ENCODE peak calls at places on chromosomes 3 and 15, in seven cellular contexts. P, Y, E, C, L, Q and R are unnamed samples.

GRCh38 chr3:58325525-58325992 is 7.1 kb upstream of the PXK start:
- DNase-seq in Q (peak; percentile 41), Y (no peak), E (no peak), L (no peak), C (no peak), P (no peak), R (no peak)

GRCh38 chr3:122941233-122942206 is 86.0 kb downstream of the SEMA5B start:
- DNase-seq in L (no peak), Y (no peak), P (peak; percentile 34), Q (no peak), C (no peak), E (no peak), R (no peak)

GRCh38 chr15:41207687-41208448 is 22.7 kb downstream of the EXD1 start:
- DNase-seq in Y (no peak), C (no peak), Q (no peak), L (peak; percentile 90), P (peak; percentile 29), E (no peak), R (no peak)

GRCh38 chr3:146160964-146161724 is at the start of gene PLOD2:
- DNase-seq in P (peak; percentile 93), Q (peak; percentile 95), L (peak; percentile 81), C (peak; percentile 97), E (peak; percentile 54), Y (peak; percentile 86), R (peak; percentile 89)

GRCh38 chr15:77944002-77944867 is 133.3 kb downstream of the TBC1D2B start:
- DNase-seq in P (peak; percentile 93), Y (peak; percentile 93), C (peak; percentile 32), Q (peak; percentile 82), L (peak; percentile 52), E (peak; percentile 41), R (peak; percentile 91)

GRCh38 chr15:69609176-69609575 is 156.6 kb downstream of the RPLP1 start:
- DNase-seq in C (peak; percentile 39), P (peak; percentile 60), Y (no peak), L (peak; percentile 56), E (no peak), Q (peak; percentile 88), R (no peak)

GRCh38 chr3:126304704-126305103 is 52.5 kb downstream of the KLF15 start:
- DNase-seq in P (peak; percentile 52), L (peak; percentile 53), Q (no peak), E (no peak), C (peak; percentile 90), Y (no peak), R (no peak)

GRCh38 chr3:192943384-192943783 is 25.7 kb upstream of the MB21D2 start:
- DNase-seq in Q (peak; percentile 38), E (no peak), P (peak; percentile 67), L (no peak), C (no peak), Y (no peak), R (no peak)

GRCh38 chr3:61141697-61142096 is 109.6 kb downstream of the FHIT start:
- DNase-seq in L (no peak), Q (no peak), Y (peak; percentile 68), P (no peak), C (no peak), E (no peak), R (peak; percentile 37)

GRCh38 chr15:100170673-100171210 is 171.0 kb downstream of the ADAMTS17 start:
- DNase-seq in Y (no peak), E (no peak), L (no peak), P (no peak), C (no peak), Q (peak; percentile 14), R (no peak)

GRCh38 chr3:98811048-98811447 is 47.9 kb downstream of the ST3GAL6 start:
- DNase-seq in E (no peak), Q (no peak), C (no peak), P (no peak), Y (no peak), L (no peak), R (no peak)

GRCh38 chr3:8343058-8343457 is 158.6 kb upstream of the LMCD1 start:
- DNase-seq in Y (no peak), C (no peak), P (no peak), Q (no peak), E (no peak), L (no peak), R (no peak)

GRCh38 chr15:63380151-63380827 is 1.4 kb downstream of the CA12 start:
- DNase-seq in Y (no peak), P (peak; percentile 47), E (peak; percentile 83), L (no peak), C (no peak), Q (no peak), R (no peak)

GRCh38 chr3:32969656-32970055 is 18.2 kb downstream of the CCR4 start:
- DNase-seq in P (peak; percentile 9), Y (no peak), L (no peak), E (no peak), Q (no peak), C (peak; percentile 78), R (no peak)

GRCh38 chr3:108486910-108487309 is 23.5 kb downstream of the MYH15 start:
- DNase-seq in Q (no peak), P (peak; percentile 66), L (peak; percentile 61), E (peak; percentile 45), C (peak; percentile 70), Y (no peak), R (no peak)

GRCh38 chr3:13475871-13476590 is 4.1 kb upstream of the HDAC11 start:
- DNase-seq in Q (peak; percentile 82), Y (no peak), L (no peak), E (no peak), C (peak; percentile 67), P (peak; percentile 30), R (no peak)

GRCh38 chr3:45145681-45146614 is at the start of gene CDCP1:
- DNase-seq in P (peak; percentile 40), C (peak; percentile 81), L (peak; percentile 74), Q (peak; percentile 52), E (peak; percentile 58), Y (peak; percentile 83), R (peak; percentile 36)

GRCh38 chr3:9715127-9715526 is 11.5 kb downstream of the CPNE9 start:
- DNase-seq in C (peak; percentile 32), Y (peak; percentile 86), P (no peak), L (no peak), E (no peak), Q (no peak), R (peak; percentile 80)

GRCh38 chr3:193805448-193805847 is 212.4 kb downstream of the OPA1 start:
- DNase-seq in P (peak; percentile 62), E (peak; percentile 47), Q (no peak), L (peak; percentile 96), C (peak; percentile 99), Y (no peak), R (no peak)

GRCh38 chr3:30681276-30682211 is 75.1 kb downstream of the TGFBR2 start:
- DNase-seq in L (no peak), P (peak; percentile 60), E (peak; percentile 65), C (peak; percentile 90), Q (peak; percentile 29), Y (no peak), R (peak; percentile 24)
- H3K4me1 ChIP-seq in L (peaks cover 15% of the 10 kb centered on the region), P (peaks cover 34% of the 10 kb centered on the region), E (peaks cover 46% of the 10 kb centered on the region), C (peaks cover 44% of the 10 kb centered on the region), Q (peaks cover 13% of the 10 kb centered on the region), Y (peaks cover 12% of the 10 kb centered on the region), R (peaks cover 30% of the 10 kb centered on the region)

GRCh38 chr3:157152438-157152837 is 7.5 kb downstream of the CCNL1 start:
- DNase-seq in E (no peak), L (no peak), Y (no peak), C (no peak), P (no peak), Q (no peak), R (no peak)
- H3K79me2 ChIP-seq in E (peaks cover 83% of the 10 kb centered on the region), L (peaks cover 88% of the 10 kb centered on the region), Y (peaks cover 52% of the 10 kb centered on the region), C (peaks cover 62% of the 10 kb centered on the region), P (peaks cover 84% of the 10 kb centered on the region), Q (peaks cover 3% of the 10 kb centered on the region), R (peaks cover 82% of the 10 kb centered on the region)

GRCh38 chr15:90618330-90619136 is 88.8 kb downstream of the CRTC3 start:
- DNase-seq in L (no peak), E (no peak), C (no peak), Q (no peak), Y (no peak), P (peak; percentile 15), R (no peak)
- H3K4me1 ChIP-seq in L (no peaks in the 10 kb centered on the region), E (no peaks in the 10 kb centered on the region), C (no peaks in the 10 kb centered on the region), Q (no peaks in the 10 kb centered on the region), Y (peaks cover 13% of the 10 kb centered on the region), P (peaks cover 8% of the 10 kb centered on the region), R (no peaks in the 10 kb centered on the region)

GRCh38 chr3:185936814-185937688 is 763 bp downstream of the TRA2B start:
- DNase-seq in Y (peak; percentile 92), E (peak; percentile 83), Q (peak; percentile 96), L (peak; percentile 79), P (peak; percentile 96), C (peak; percentile 85), R (peak; percentile 93)
- H3K79me2 ChIP-seq in Y (peaks cover 58% of the 10 kb centered on the region), E (peaks cover 58% of the 10 kb centered on the region), Q (peaks cover 15% of the 10 kb centered on the region), L (peaks cover 58% of the 10 kb centered on the region), P (peaks cover 57% of the 10 kb centered on the region), C (peaks cover 64% of the 10 kb centered on the region), R (peaks cover 64% of the 10 kb centered on the region)

DNA sequence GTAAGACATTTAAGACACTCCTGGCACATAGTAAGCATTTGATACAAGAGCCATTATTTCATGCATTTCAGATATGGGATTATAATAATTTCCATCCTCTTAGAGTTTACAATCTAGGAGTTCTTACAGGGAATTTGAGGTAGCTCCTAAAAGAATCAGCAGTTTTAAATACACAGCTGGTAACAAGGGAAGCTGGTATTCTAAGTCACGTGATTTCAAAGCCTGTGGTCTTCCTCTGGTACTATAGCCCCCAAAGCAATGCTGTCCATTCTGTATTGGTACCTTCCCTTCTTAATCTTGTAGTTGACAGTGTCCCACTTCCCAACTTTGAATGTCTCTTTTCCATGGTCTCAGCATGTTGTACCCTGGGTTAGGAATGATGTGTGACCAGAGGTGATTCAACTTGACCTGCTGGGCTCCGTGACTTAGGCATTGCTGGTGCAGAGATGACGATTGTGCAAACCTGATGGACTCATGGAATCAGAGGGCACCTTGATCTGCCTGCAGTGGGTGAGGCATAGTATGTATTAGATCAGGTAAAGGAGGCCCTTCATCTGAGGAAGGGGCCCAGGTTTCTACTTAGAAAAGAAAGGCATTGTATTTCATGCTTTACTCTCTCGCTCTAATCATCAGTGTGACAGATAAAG is 122.9 kb downstream of the AKAP13 start:
- DNase-seq in Y (no peak), C (no peak), Q (peak; percentile 40), E (no peak), L (no peak), P (no peak), R (no peak)
- H3K4me1 ChIP-seq in Y (peaks cover 25% of the 10 kb centered on the region), C (peaks cover 18% of the 10 kb centered on the region), Q (no peaks in the 10 kb centered on the region), E (no peaks in the 10 kb centered on the region), L (no peaks in the 10 kb centered on the region), P (no peaks in the 10 kb centered on the region), R (peaks cover 24% of the 10 kb centered on the region)